ENCODE peak calls at places on chromosomes 6 and 20, in nine cellular contexts. U is epithelial cell of esophagus, C is PC-3, B is GM20000, K is AG04450, N is astrocyte of the spinal cord, H is GM13976, D is AG09309, Z is neural crest cell. O is an unnamed sample.

GRCh38 chr6:56730663-56731529 is 88.2 kb upstream of the DST start:
- DNase-seq in H (no peak), U (peak), K (no peak), B (no peak), D (peak), C (peak), N (peak), Z (no peak), O (no peak)

GRCh38 chr20:45861157-45862075 is 4.0 kb downstream of the ZSWIM3 start:
- DNase-seq in B (no peak), N (no peak), U (no peak), H (no peak), C (no peak), Z (no peak), D (no peak), K (no peak), O (no peak)

GRCh38 chr6:89436226-89436625 is 3.3 kb downstream of the ANKRD6 start:
- DNase-seq in C (no peak), H (no peak), B (no peak), U (peak), N (no peak), D (no peak), Z (no peak), K (no peak), O (no peak)

GRCh38 chr6:136614994-136615393 is 64.8 kb upstream of the MAP7 start:
- DNase-seq in N (no peak), H (no peak), U (no peak), Z (no peak), C (no peak), K (no peak), D (no peak), B (no peak), O (no peak)

GRCh38 chr6:28794175-28795002 is 129.4 kb downstream of the TRIM27 start:
- DNase-seq in U (peak), C (peak), D (no peak), Z (no peak), H (no peak), B (no peak), N (peak), K (no peak), O (peak)

GRCh38 chr6:82954351-82954750 is 111.3 kb downstream of the UBE3D start:
- DNase-seq in C (peak), U (no peak), B (no peak), K (no peak), Z (no peak), D (no peak), N (no peak), H (no peak), O (no peak)

GRCh38 chr6:56808871-56809359 is 146.0 kb upstream of the BEND6 start:
- DNase-seq in K (no peak), U (peak), H (no peak), D (no peak), Z (no peak), N (peak), C (peak), B (no peak), O (no peak)

GRCh38 chr20:58235010-58235409 is 6.6 kb upstream of the ANKRD60 start:
- DNase-seq in B (no peak), Z (no peak), N (no peak), C (no peak), U (no peak), K (no peak), H (no peak), D (no peak), O (peak)

GRCh38 chr6:29964904-29965872 is 22.9 kb downstream of the HLA-A start:
- DNase-seq in N (peak), Z (no peak), D (peak), K (peak), B (peak), C (peak), H (peak), U (peak), O (peak)

DNA sequence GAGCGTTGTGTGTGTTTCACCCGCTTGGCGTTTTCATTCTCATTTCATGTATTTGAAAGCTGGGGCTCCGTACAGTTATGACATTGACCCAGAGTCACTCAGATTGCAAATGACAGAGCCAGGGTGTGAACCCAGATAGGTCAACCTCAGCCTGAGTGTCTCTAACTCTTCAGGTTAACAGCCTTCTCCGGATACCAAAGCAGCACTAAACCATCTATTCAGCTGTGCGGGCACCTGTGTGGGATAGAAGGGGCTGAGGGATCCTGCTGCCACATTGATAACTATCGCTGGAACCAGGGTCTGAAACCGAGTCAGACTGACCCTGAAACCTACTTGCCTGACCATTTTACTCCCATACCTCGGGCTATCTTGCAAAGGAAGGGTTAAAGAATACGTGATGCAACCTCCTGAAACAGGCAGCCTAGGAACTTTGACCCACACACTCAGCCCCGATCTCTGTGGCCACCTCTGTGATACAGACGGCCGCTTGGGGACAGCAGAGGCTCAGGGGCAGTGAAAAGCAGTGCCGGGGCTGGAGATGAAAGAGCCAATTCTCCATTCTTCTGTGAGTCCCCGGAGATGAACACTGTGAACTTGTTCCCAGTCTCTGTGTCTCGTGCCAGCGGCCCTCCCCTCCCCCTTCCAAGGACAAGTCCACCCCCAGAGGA is 233.5 kb upstream of the QKI start:
- DNase-seq in D (no peak), B (no peak), H (peak), N (peak), K (no peak), C (peak), U (peak), Z (peak), O (peak)
- TF ChIP-seq CTCF in D (peak), B (no peak), H (peak), N (peak), K (peak), C (peak), U (peak), Z (peak), O (no peak)

DNA sequence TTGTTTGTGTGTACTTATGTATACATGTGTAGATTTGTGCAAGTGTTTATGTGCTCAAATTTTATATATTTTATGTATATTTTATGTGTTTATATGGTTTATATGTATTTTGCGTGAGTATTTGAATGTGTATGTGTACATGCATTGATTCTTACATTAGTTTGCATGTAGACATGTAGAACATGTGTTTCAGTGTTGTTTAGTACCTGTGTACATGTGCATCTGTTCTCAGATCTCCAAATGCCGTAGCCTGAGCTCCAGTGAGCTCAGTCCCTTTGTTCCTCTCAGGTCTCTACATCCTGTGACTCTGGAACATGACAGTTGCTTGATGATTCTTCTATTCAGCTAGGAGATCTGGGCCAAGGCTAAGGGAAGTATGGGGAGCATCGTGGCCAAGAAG is 4.5 kb upstream of the DEFB119 start:
- DNase-seq in U (no peak), B (no peak), H (no peak), N (no peak), Z (no peak), D (no peak), K (no peak), C (no peak), O (no peak)
- TF ChIP-seq CTCF in U (no peak), B (no peak), H (no peak), N (no peak), Z (no peak), D (no peak), K (no peak), C (no peak), O (no peak)

GRCh38 chr6:156658186-156658585 is 119.0 kb upstream of the ARID1B start:
- DNase-seq in K (peak), U (no peak), Z (no peak), N (peak), D (peak), C (no peak), H (no peak), B (no peak), O (no peak)

GRCh38 chr6:156660389-156660788 is 116.8 kb upstream of the ARID1B start:
- DNase-seq in K (no peak), U (no peak), Z (no peak), D (no peak), N (no peak), C (no peak), H (no peak), B (no peak), O (no peak)

GRCh38 chr6:156657311-156657710 is 119.9 kb upstream of the ARID1B start:
- DNase-seq in D (no peak), C (no peak), Z (no peak), B (no peak), K (no peak), U (no peak), N (no peak), H (no peak), O (no peak)

GRCh38 chr6:156658596-156659316 is 118.4 kb upstream of the ARID1B start:
- DNase-seq in H (no peak), B (no peak), N (no peak), K (no peak), D (no peak), C (no peak), Z (no peak), U (no peak), O (no peak)

GRCh38 chr6:156659317-156660198 is 117.6 kb upstream of the ARID1B start:
- DNase-seq in Z (no peak), B (no peak), N (no peak), C (no peak), H (peak), U (no peak), D (no peak), K (no peak), O (no peak)
- TF ChIP-seq CTCF in Z (no peak), B (no peak), N (no peak), C (no peak), H (no peak), U (no peak), D (no peak), K (peak), O (no peak)

DNA sequence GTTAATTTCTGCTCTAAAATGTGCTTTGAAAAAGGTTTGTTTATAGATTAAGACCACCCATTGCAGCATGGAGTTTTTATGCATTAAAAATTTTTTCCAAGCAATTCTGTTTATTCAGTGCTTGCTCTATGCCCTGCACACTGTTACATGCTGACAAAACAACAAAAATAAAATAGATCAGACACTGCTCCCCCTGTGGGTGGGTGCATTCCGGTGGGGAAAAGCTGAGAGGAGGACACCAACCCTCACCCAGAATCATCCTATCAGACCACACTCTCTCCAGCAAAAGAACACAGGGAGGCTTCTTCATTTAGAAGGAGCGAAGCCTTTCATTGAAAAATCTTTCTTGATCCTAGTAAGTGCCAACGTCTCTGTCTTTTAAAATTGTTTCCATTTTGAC is 102.6 kb downstream of the F13A1 start:
- DNase-seq in N (no peak), C (no peak), B (no peak), K (no peak), H (no peak), U (no peak), D (no peak), Z (no peak), O (no peak)
- TF ChIP-seq CTCF in N (no peak), C (no peak), B (no peak), K (no peak), H (no peak), U (no peak), D (no peak), Z (no peak), O (no peak)

GRCh38 chr6:110390404-110390803 is 25.0 kb downstream of the DDO start:
- DNase-seq in K (no peak), N (no peak), H (no peak), Z (no peak), D (no peak), C (no peak), B (no peak), U (no peak), O (peak)

GRCh38 chr6:110389689-110390382 is 25.5 kb downstream of the DDO start:
- DNase-seq in U (no peak), K (no peak), D (no peak), B (no peak), C (no peak), H (no peak), Z (no peak), N (no peak), O (peak)

GRCh38 chr6:110392727-110393126 is 22.6 kb downstream of the DDO start:
- DNase-seq in B (no peak), U (no peak), H (no peak), D (no peak), Z (no peak), N (no peak), K (no peak), C (no peak), O (no peak)

GRCh38 chr6:110385458-110385863 is 27.3 kb upstream of the METTL24 start:
- DNase-seq in N (no peak), H (no peak), C (no peak), B (no peak), D (no peak), Z (no peak), K (no peak), U (no peak), O (no peak)

GRCh38 chr6:110387986-110388385 is 27.4 kb downstream of the DDO start:
- DNase-seq in B (no peak), N (no peak), Z (no peak), D (no peak), C (no peak), K (no peak), U (no peak), H (no peak), O (no peak)
- TF ChIP-seq CTCF in B (no peak), N (no peak), Z (no peak), D (no peak), C (no peak), K (no peak), U (no peak), H (no peak), O (no peak)

GRCh38 chr6:91538622-91539021 is 951.8 kb upstream of the MAP3K7 start:
- DNase-seq in H (no peak), K (no peak), C (no peak), D (no peak), N (no peak), Z (no peak), B (no peak), U (no peak), O (no peak)

GRCh38 chr6:91539451-91539850 is 952.6 kb upstream of the MAP3K7 start:
- DNase-seq in K (no peak), U (no peak), Z (no peak), C (no peak), N (no peak), B (no peak), H (no peak), D (no peak), O (no peak)

DNA sequence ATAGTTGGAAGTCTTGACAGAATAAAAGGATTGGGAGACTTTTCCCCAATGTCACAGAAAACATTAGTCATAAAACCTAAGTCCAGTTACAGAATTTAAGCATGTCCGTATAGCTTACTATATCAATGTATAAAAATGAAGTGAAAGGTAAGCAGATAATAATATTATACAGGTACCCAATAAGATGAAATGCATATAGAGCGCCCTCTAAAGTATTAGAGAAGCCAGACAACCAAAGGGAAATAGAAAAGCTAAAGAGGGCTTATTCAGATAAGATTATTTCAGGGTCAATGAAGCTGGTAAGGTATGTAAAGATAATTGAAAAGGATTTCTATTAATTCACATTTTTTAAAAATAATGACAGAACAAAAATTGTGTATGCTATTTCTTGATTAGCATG is 947.7 kb upstream of the MAP3K7 start:
- DNase-seq in U (no peak), C (peak), H (no peak), N (no peak), D (no peak), B (no peak), Z (no peak), K (no peak), O (no peak)
- TF ChIP-seq CTCF in U (no peak), C (peak), H (no peak), N (no peak), D (no peak), B (no peak), Z (no peak), K (no peak), O (no peak)

GRCh38 chr20:37397954-37398749 is 52.2 kb downstream of the SRC start:
- DNase-seq in Z (no peak), H (no peak), N (no peak), U (no peak), C (no peak), D (no peak), B (no peak), K (no peak), O (no peak)

GRCh38 chr20:37397076-37397953 is 51.4 kb downstream of the SRC start:
- DNase-seq in Z (no peak), H (no peak), U (no peak), B (no peak), K (no peak), D (no peak), C (peak), N (peak), O (no peak)

GRCh38 chr20:37401282-37401929 is 55.5 kb downstream of the SRC start:
- DNase-seq in H (no peak), Z (no peak), B (no peak), D (no peak), N (no peak), U (no peak), C (no peak), K (no peak), O (no peak)

GRCh38 chr20:37396520-37397075 is 50.7 kb downstream of the SRC start:
- DNase-seq in U (no peak), N (no peak), B (no peak), H (no peak), Z (peak), D (no peak), C (no peak), K (no peak), O (no peak)

GRCh38 chr20:37398750-37399621 is 53.0 kb downstream of the SRC start:
- DNase-seq in D (no peak), B (no peak), Z (no peak), C (no peak), U (no peak), H (no peak), K (no peak), N (no peak), O (no peak)
- TF ChIP-seq CTCF in D (no peak), B (no peak), Z (no peak), C (no peak), U (no peak), H (no peak), K (no peak), N (no peak), O (no peak)

GRCh38 chr20:38338849-38339520 is 7.3 kb upstream of the LBP start:
- DNase-seq in U (peak), D (no peak), H (no peak), C (peak), Z (no peak), K (no peak), N (no peak), B (no peak), O (no peak)
- TF ChIP-seq CTCF in U (peak), D (peak), H (no peak), C (peak), Z (peak), K (peak), N (peak), B (no peak), O (no peak)

DNA sequence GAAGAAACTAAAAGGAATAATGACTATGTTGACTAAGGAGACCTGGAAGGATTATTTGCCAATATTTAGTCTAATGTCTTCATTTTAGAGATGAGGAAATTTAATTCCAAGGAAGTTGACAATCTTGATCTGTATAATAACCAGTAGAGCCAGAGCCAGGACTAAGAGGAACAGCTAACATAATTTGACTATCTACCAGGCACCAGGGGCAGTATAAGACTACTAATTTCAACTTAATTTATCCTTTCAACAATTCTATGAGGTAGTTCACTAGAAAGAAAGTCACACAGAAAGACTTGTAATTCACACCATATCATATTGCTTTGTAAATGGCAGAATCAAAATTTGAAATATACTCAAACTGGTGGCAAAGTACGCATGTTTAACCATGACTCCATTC is 273.0 kb upstream of the STXBP5 start:
- DNase-seq in U (no peak), C (no peak), H (no peak), D (no peak), N (no peak), Z (no peak), B (no peak), K (no peak), O (no peak)
- TF ChIP-seq CTCF in U (peak), C (peak), H (no peak), D (peak), N (no peak), Z (no peak), B (no peak), K (no peak), O (no peak)

GRCh38 chr6:37785688-37786270 is 33.7 kb upstream of the ZFAND3 start:
- DNase-seq in H (no peak), B (no peak), Z (no peak), D (no peak), C (no peak), U (no peak), K (no peak), N (no peak), O (no peak)

GRCh38 chr6:37784585-37784967 is 35.0 kb upstream of the ZFAND3 start:
- DNase-seq in K (no peak), Z (no peak), C (no peak), B (no peak), N (no peak), U (no peak), H (no peak), D (no peak), O (no peak)

GRCh38 chr6:37783025-37783825 is 36.3 kb upstream of the ZFAND3 start:
- DNase-seq in N (peak), C (peak), U (peak), D (no peak), H (peak), Z (peak), B (no peak), K (no peak), O (peak)

GRCh38 chr6:37785002-37785687 is 34.4 kb upstream of the ZFAND3 start:
- DNase-seq in N (no peak), U (peak), K (no peak), C (no peak), D (no peak), Z (no peak), B (no peak), H (no peak), O (no peak)

DNA sequence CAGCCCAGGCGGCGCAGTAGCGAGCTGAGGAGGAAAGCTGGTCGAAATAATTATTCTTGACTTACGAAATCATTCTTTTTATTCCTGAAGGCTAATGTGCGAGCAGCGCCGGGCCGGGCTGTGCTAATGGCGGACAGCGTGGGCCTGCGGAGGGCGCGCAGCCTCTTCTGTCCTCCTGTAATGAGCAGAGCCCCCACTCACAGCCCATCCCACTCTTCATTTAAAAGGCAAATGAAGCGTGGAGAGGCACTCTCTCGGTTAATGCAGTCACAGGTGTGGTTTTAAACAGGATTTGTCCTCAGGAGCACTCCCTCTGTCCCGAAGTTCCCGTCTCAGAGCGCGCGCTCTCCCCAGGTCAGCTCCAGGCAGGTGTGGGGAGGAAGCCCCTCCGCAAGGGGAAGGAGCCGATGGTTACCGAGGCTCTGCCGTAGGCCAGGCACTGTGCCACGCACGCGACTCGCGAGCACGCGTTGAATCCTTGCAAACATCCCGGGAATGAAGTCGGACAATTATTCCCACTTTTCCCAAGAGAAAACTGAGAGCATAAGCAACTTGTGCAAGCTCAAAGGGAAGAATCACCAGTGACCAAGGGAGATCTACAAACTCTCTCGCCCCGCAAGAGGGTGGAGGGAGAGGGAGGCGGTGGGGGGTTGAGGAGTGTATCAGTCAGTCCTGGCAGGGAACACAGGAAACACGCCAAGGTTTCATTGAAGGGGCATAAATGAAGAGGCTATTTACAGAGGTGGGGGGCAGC is 35.5 kb upstream of the ZFAND3 start:
- DNase-seq in H (peak), Z (no peak), N (peak), D (no peak), K (no peak), C (no peak), U (peak), B (peak), O (peak)
- TF ChIP-seq CTCF in H (peak), Z (no peak), N (peak), D (no peak), K (peak), C (peak), U (no peak), B (no peak), O (peak)

O was measured in activated CD8-positive, alpha-beta T cell treated with anti-CD3 and anti-CD28 coated beads for 36 hours.